ENCODE peak calls at places on chromosomes 1 and 21, in nine cellular contexts. One of them, this sample, is unnamed.

GRCh38 chr1:178134061-178134460 is 40.2 kb downstream of the RASAL2 start:
- DNase-seq in NCI-H510A treated with DMSO at 0.1 percent for 48 hours: no peak
- DNase-seq in MCF 10A: peak; percentile 61
- DNase-seq in NCI-H1092: no peak
- DNase-seq in osteocyte: no peak
- DNase-seq in GOT3: no peak
- DNase-seq in endothelial cell: no peak
- DNase-seq in stimulated activated CD4-positive, alpha-beta T cell treated with anti-CD3 and anti-CD28 coated beads, Interleukin-2, amount 100 ng/mL, for 48 hours: no peak
- DNase-seq in ACHN: peak; percentile 28
- DNase-seq in this sample: no peak

GRCh38 chr1:7388141-7388487 is 383.0 kb upstream of the VAMP3 start:
- DNase-seq in NCI-H510A treated with DMSO at 0.1 percent for 48 hours: no peak
- DNase-seq in MCF 10A: no peak
- DNase-seq in endothelial cell: no peak
- DNase-seq in stimulated activated CD4-positive, alpha-beta T cell treated with anti-CD3 and anti-CD28 coated beads, Interleukin-2, amount 100 ng/mL, for 48 hours: no peak
- DNase-seq in ACHN: no peak
- DNase-seq in NCI-H1092: peak; percentile 16
- DNase-seq in GOT3: no peak
- DNase-seq in osteocyte: peak; percentile 49
- DNase-seq in this sample: no peak

GRCh38 chr1:36796101-36796590 is 238.2 kb downstream of the GRIK3 start:
- DNase-seq in ACHN: no peak
- DNase-seq in endothelial cell: no peak
- DNase-seq in GOT3: no peak
- DNase-seq in NCI-H1092: no peak
- DNase-seq in stimulated activated CD4-positive, alpha-beta T cell treated with anti-CD3 and anti-CD28 coated beads, Interleukin-2, amount 100 ng/mL, for 48 hours: no peak
- DNase-seq in NCI-H510A treated with DMSO at 0.1 percent for 48 hours: no peak
- DNase-seq in MCF 10A: no peak
- DNase-seq in osteocyte: no peak
- DNase-seq in this sample: no peak

GRCh38 chr1:53066433-53066832 is 4.4 kb downstream of the PODN start:
- DNase-seq in NCI-H1092: no peak
- DNase-seq in NCI-H510A treated with DMSO at 0.1 percent for 48 hours: no peak
- DNase-seq in ACHN: no peak
- DNase-seq in GOT3: no peak
- DNase-seq in MCF 10A: no peak
- DNase-seq in stimulated activated CD4-positive, alpha-beta T cell treated with anti-CD3 and anti-CD28 coated beads, Interleukin-2, amount 100 ng/mL, for 48 hours: no peak
- DNase-seq in endothelial cell: no peak
- DNase-seq in osteocyte: no peak
- DNase-seq in this sample: no peak

GRCh38 chr21:15343066-15343465 is 278.3 kb upstream of the NRIP1 start:
- DNase-seq in endothelial cell: no peak
- DNase-seq in GOT3: no peak
- DNase-seq in osteocyte: no peak
- DNase-seq in stimulated activated CD4-positive, alpha-beta T cell treated with anti-CD3 and anti-CD28 coated beads, Interleukin-2, amount 100 ng/mL, for 48 hours: no peak
- DNase-seq in NCI-H510A treated with DMSO at 0.1 percent for 48 hours: no peak
- DNase-seq in NCI-H1092: no peak
- DNase-seq in ACHN: no peak
- DNase-seq in MCF 10A: no peak
- DNase-seq in this sample: no peak

GRCh38 chr1:209249785-209250441 is 333.6 kb upstream of the CAMK1G start:
- DNase-seq in NCI-H510A treated with DMSO at 0.1 percent for 48 hours: peak; percentile 32
- DNase-seq in MCF 10A: no peak
- DNase-seq in NCI-H1092: peak; percentile 31
- DNase-seq in endothelial cell: no peak
- DNase-seq in GOT3: no peak
- DNase-seq in ACHN: no peak
- DNase-seq in osteocyte: no peak
- DNase-seq in stimulated activated CD4-positive, alpha-beta T cell treated with anti-CD3 and anti-CD28 coated beads, Interleukin-2, amount 100 ng/mL, for 48 hours: no peak
- DNase-seq in this sample: no peak

GRCh38 chr1:111218947-111219346 is 8.6 kb upstream of the CHI3L2 start:
- DNase-seq in MCF 10A: no peak
- DNase-seq in endothelial cell: no peak
- DNase-seq in osteocyte: no peak
- DNase-seq in NCI-H510A treated with DMSO at 0.1 percent for 48 hours: no peak
- DNase-seq in stimulated activated CD4-positive, alpha-beta T cell treated with anti-CD3 and anti-CD28 coated beads, Interleukin-2, amount 100 ng/mL, for 48 hours: no peak
- DNase-seq in ACHN: no peak
- DNase-seq in NCI-H1092: no peak
- DNase-seq in GOT3: no peak
- DNase-seq in this sample: no peak

GRCh38 chr1:114345930-114346479 is 165.0 kb downstream of the TRIM33 start:
- DNase-seq in NCI-H1092: peak; percentile 26
- DNase-seq in GOT3: no peak
- DNase-seq in ACHN: no peak
- DNase-seq in stimulated activated CD4-positive, alpha-beta T cell treated with anti-CD3 and anti-CD28 coated beads, Interleukin-2, amount 100 ng/mL, for 48 hours: no peak
- DNase-seq in endothelial cell: peak; percentile 13
- DNase-seq in osteocyte: peak; percentile 84
- DNase-seq in NCI-H510A treated with DMSO at 0.1 percent for 48 hours: no peak
- DNase-seq in MCF 10A: no peak
- DNase-seq in this sample: no peak